ENCODE peak calls at places on chromosomes 11 and 22, in eight cellular contexts. L is Right ventricle myocardium inferior; H is NCI-H2227 treated with DMSO at 0.1 percent for 48 hours; W is T-cell; N is cardiac muscle cell; O is colonic mucosa; D is NCI-H1436; E is CD8-positive, alpha-beta T cell. X is an unnamed sample.

GRCh38 chr22:49918911-49919881 is 762 bp downstream of the CRELD2 start:
- DNase-seq in L (peak), H (no peak), W (no peak), N (no peak), O (no peak), D (no peak), E (no peak), X (no peak)

GRCh38 chr11:133950874-133951483 is 5.8 kb downstream of the IGSF9B start:
- DNase-seq in L (peak), H (no peak), W (no peak), N (peak), O (no peak), D (no peak), E (no peak), X (no peak)

GRCh38 chr11:41222236-41222635 is 237.2 kb downstream of the LRRC4C start:
- DNase-seq in L (peak), H (no peak), W (no peak), N (no peak), O (no peak), D (no peak), E (no peak), X (no peak)

GRCh38 chr11:38356255-38356654 is 1758.2 kb upstream of the RAG2 start:
- DNase-seq in L (no peak), H (no peak), W (no peak), N (no peak), O (no peak), D (no peak), E (no peak), X (no peak)

GRCh38 chr11:74319139-74319538 is 7.7 kb upstream of the P4HA3 start:
- DNase-seq in L (no peak), H (no peak), W (no peak), N (no peak), O (no peak), D (no peak), E (no peak), X (no peak)

GRCh38 chr11:88179141-88179540 is 3.9 kb upstream of the RAB38 start:
- DNase-seq in L (no peak), H (no peak), W (no peak), N (no peak), O (no peak), D (no peak), E (no peak), X (no peak)

GRCh38 chr22:35526333-35526979 is 14.2 kb upstream of the RASD2 start:
- DNase-seq in L (no peak), H (no peak), W (no peak), N (no peak), O (no peak), D (no peak), E (no peak), X (no peak)

GRCh38 chr11:1168721-1169161 is 11.0 kb downstream of the MUC5AC start:
- DNase-seq in L (no peak), H (no peak), W (no peak), N (no peak), O (no peak), D (no peak), E (no peak), X (no peak)

GRCh38 chr22:44639891-44640617 is 62.0 kb upstream of the PRR5 start:
- DNase-seq in L (no peak), H (no peak), W (no peak), N (no peak), O (no peak), D (no peak), E (no peak), X (no peak)

GRCh38 chr11:76208829-76209670 is 2.7 kb upstream of the WNT11 start:
- DNase-seq in L (peak), H (peak), W (peak), N (peak), O (peak), D (peak), E (peak), X (peak)

GRCh38 chr11:121671276-121672168 is 218.8 kb upstream of the SORL1-AS1 start:
- DNase-seq in L (no peak), H (peak), W (no peak), N (no peak), O (no peak), D (peak), E (no peak), X (no peak)

GRCh38 chr11:122559734-122560382 is 95.7 kb upstream of the UBASH3B start:
- DNase-seq in L (no peak), H (no peak), W (no peak), N (no peak), O (no peak), D (no peak), E (no peak), X (no peak)

GRCh38 chr11:110098645-110099044 is 5.5 kb downstream of the ZC3H12C start:
- DNase-seq in L (no peak), H (no peak), W (no peak), N (no peak), O (no peak), D (no peak), E (no peak), X (no peak)

GRCh38 chr11:61011950-61012830 is 40.7 kb downstream of the CD6 start:
- DNase-seq in L (no peak), H (no peak), W (no peak), N (no peak), O (no peak), D (no peak), E (no peak), X (no peak)

GRCh38 chr11:66002648-66003225 is 434 bp downstream of the BANF1 start:
- DNase-seq in L (no peak), H (peak), W (no peak), N (peak), O (peak), D (peak), E (no peak), X (peak)

GRCh38 chr11:73757598-73757997 is 3.3 kb downstream of the RAB6A start:
- DNase-seq in L (no peak), H (no peak), W (no peak), N (no peak), O (no peak), D (no peak), E (no peak), X (no peak)

GRCh38 chr11:101456812-101457211 is 127.0 kb downstream of the TRPC6 start:
- DNase-seq in L (no peak), H (no peak), W (no peak), N (no peak), O (no peak), D (no peak), E (no peak), X (no peak)

GRCh38 chr11:91730071-91730470 is 494.5 kb upstream of the FAT3 start:
- DNase-seq in L (no peak), H (no peak), W (no peak), N (no peak), O (no peak), D (no peak), E (no peak), X (no peak)

GRCh38 chr11:2166091-2166851 is 5.3 kb upstream of the INS start:
- DNase-seq in L (peak), H (no peak), W (peak), N (peak), O (peak), D (no peak), E (peak), X (peak)

GRCh38 chr11:125275905-125276634 is 111.5 kb downstream of the PKNOX2 start:
- DNase-seq in L (no peak), H (peak), W (no peak), N (no peak), O (no peak), D (no peak), E (no peak), X (peak)

GRCh38 chr22:50572965-50573364 is 5.3 kb downstream of the CPT1B start:
- DNase-seq in L (no peak), H (no peak), W (no peak), N (no peak), O (no peak), D (no peak), E (no peak), X (no peak)

GRCh38 chr22:45284705-45285305 is at the start of gene UPK3A:
- DNase-seq in L (peak), H (no peak), W (peak), N (peak), O (peak), D (peak), E (peak), X (peak)

GRCh38 chr11:96188625-96189006 is 154.4 kb downstream of the MAML2 start:
- DNase-seq in L (no peak), H (no peak), W (no peak), N (no peak), O (no peak), D (no peak), E (no peak), X (no peak)

GRCh38 chr22:46968359-46968740 is 205.9 kb downstream of the TBC1D22A start:
- DNase-seq in L (no peak), H (no peak), W (no peak), N (no peak), O (no peak), D (no peak), E (no peak), X (no peak)

GRCh38 chr22:29245626-29246385 is 22.0 kb downstream of the RHBDD3 start:
- DNase-seq in L (peak), H (peak), W (peak), N (peak), O (peak), D (peak), E (peak), X (peak)

GRCh38 chr22:49936018-49936972 is 17.9 kb downstream of the CRELD2 start:
- DNase-seq in L (peak), H (no peak), W (peak), N (peak), O (peak), D (peak), E (peak), X (peak)

GRCh38 chr11:119316729-119317591 is at the start of gene MCAM:
- DNase-seq in L (no peak), H (no peak), W (no peak), N (peak), O (no peak), D (peak), E (no peak), X (peak)

GRCh38 chr22:35477911-35478582 is 62.6 kb upstream of the RASD2 start:
- DNase-seq in L (no peak), H (peak), W (no peak), N (no peak), O (peak), D (peak), E (no peak), X (peak)

GRCh38 chr11:115606223-115607220 is 102.3 kb upstream of the CADM1 start:
- DNase-seq in L (no peak), H (no peak), W (no peak), N (peak), O (no peak), D (no peak), E (no peak), X (peak)

GRCh38 chr11:64531906-64532312 is 59.1 kb upstream of the SLC22A12 start:
- DNase-seq in L (no peak), H (no peak), W (no peak), N (peak), O (no peak), D (no peak), E (no peak), X (no peak)

GRCh38 chr22:37519268-37520195 is at the start of gene CARD10:
- DNase-seq in L (no peak), H (no peak), W (no peak), N (peak), O (peak), D (no peak), E (no peak), X (peak)

GRCh38 chr11:69951821-69952590 is 126.1 kb upstream of the ANO1 start:
- DNase-seq in L (no peak), H (no peak), W (no peak), N (no peak), O (no peak), D (no peak), E (no peak), X (no peak)

GRCh38 chr11:44955019-44955738 is 4.5 kb upstream of the TP53I11 start:
- DNase-seq in L (peak), H (no peak), W (no peak), N (no peak), O (peak), D (no peak), E (no peak), X (peak)

GRCh38 chr11:38710262-38710661 is 2112.2 kb upstream of the RAG2 start:
- DNase-seq in L (no peak), H (no peak), W (no peak), N (no peak), O (no peak), D (no peak), E (no peak), X (no peak)

GRCh38 chr22:49540084-49540483 is 287.6 kb downstream of the BRD1 start:
- DNase-seq in L (no peak), H (no peak), W (no peak), N (no peak), O (no peak), D (no peak), E (no peak), X (peak)

GRCh38 chr11:72789493-72790131 is 4.2 kb downstream of the STARD10 start:
- DNase-seq in L (no peak), H (no peak), W (no peak), N (peak), O (no peak), D (no peak), E (no peak), X (no peak)

GRCh38 chr11:65357856-65358356 is 3.4 kb downstream of the TIGD3 start:
- DNase-seq in L (no peak), H (no peak), W (no peak), N (no peak), O (no peak), D (no peak), E (no peak), X (no peak)

GRCh38 chr11:126510621-126511370 is 155.3 kb downstream of the ST3GAL4 start:
- DNase-seq in L (no peak), H (no peak), W (no peak), N (peak), O (no peak), D (no peak), E (no peak), X (no peak)

X was measured in body of pancreas.